ENCODE peak calls at places on chromosomes 2 and 18, in six cellular contexts. One of them, this sample, is unnamed.

GRCh38 chr2:217742276-217742675 is 260.5 kb downstream of the TNS1 start:
- DNase-seq in GM12878: no peak
- DNase-seq in mammary epithelial cell: no peak
- DNase-seq in HCT116: no peak
- DNase-seq in endothelial cell of umbilical vein: no peak
- DNase-seq in A549: no peak
- DNase-seq in this sample: no peak

GRCh38 chr2:238097988-238098853 is 1.9 kb upstream of the ESPNL start:
- DNase-seq in endothelial cell of umbilical vein: peak
- DNase-seq in GM12878: no peak
- DNase-seq in A549: peak
- DNase-seq in mammary epithelial cell: no peak
- DNase-seq in HCT116: peak
- DNase-seq in this sample: peak

GRCh38 chr2:71604709-71605085 is 151.3 kb downstream of the DYSF start:
- DNase-seq in GM12878: no peak
- DNase-seq in endothelial cell of umbilical vein: no peak
- DNase-seq in HCT116: no peak
- DNase-seq in A549: no peak
- DNase-seq in mammary epithelial cell: no peak
- DNase-seq in this sample: no peak

GRCh38 chr2:46009315-46009714 is 287.9 kb upstream of the EPAS1 start:
- DNase-seq in HCT116: no peak
- DNase-seq in A549: no peak
- DNase-seq in mammary epithelial cell: no peak
- DNase-seq in GM12878: no peak
- DNase-seq in endothelial cell of umbilical vein: no peak
- DNase-seq in this sample: no peak

GRCh38 chr18:3914833-3915598 is 465.0 kb downstream of the TGIF1 start:
- DNase-seq in GM12878: peak
- DNase-seq in endothelial cell of umbilical vein: no peak
- DNase-seq in mammary epithelial cell: peak
- DNase-seq in HCT116: no peak
- DNase-seq in A549: no peak
- DNase-seq in this sample: no peak

GRCh38 chr2:209331291-209331844 is 92.5 kb upstream of the MAP2 start:
- DNase-seq in HCT116: peak
- DNase-seq in A549: peak
- DNase-seq in endothelial cell of umbilical vein: peak
- DNase-seq in mammary epithelial cell: peak
- DNase-seq in GM12878: no peak
- DNase-seq in this sample: peak

GRCh38 chr18:9803698-9804516 is 81.9 kb upstream of the TXNDC2 start:
- DNase-seq in GM12878: no peak
- DNase-seq in endothelial cell of umbilical vein: peak
- DNase-seq in HCT116: no peak
- DNase-seq in A549: no peak
- DNase-seq in mammary epithelial cell: no peak
- DNase-seq in this sample: no peak

GRCh38 chr2:240245706-240246105 is 105.2 kb upstream of the OTOS start:
- DNase-seq in GM12878: no peak
- DNase-seq in HCT116: no peak
- DNase-seq in A549: no peak
- DNase-seq in mammary epithelial cell: no peak
- DNase-seq in endothelial cell of umbilical vein: no peak
- DNase-seq in this sample: no peak

GRCh38 chr2:96195410-96196071 is 13.1 kb downstream of the STARD7 start:
- DNase-seq in mammary epithelial cell: no peak
- DNase-seq in endothelial cell of umbilical vein: no peak
- DNase-seq in HCT116: no peak
- DNase-seq in A549: no peak
- DNase-seq in GM12878: no peak
- DNase-seq in this sample: peak

GRCh38 chr2:170680172-170680913 is 34.8 kb upstream of the SP5 start:
- DNase-seq in endothelial cell of umbilical vein: no peak
- DNase-seq in A549: no peak
- DNase-seq in mammary epithelial cell: no peak
- DNase-seq in HCT116: no peak
- DNase-seq in GM12878: peak
- DNase-seq in this sample: no peak

GRCh38 chr2:170685591-170685990 is 29.5 kb upstream of the SP5 start:
- DNase-seq in HCT116: no peak
- DNase-seq in mammary epithelial cell: no peak
- DNase-seq in GM12878: no peak
- DNase-seq in endothelial cell of umbilical vein: no peak
- DNase-seq in A549: no peak
- DNase-seq in this sample: no peak

GRCh38 chr2:170679607-170680079 is 35.5 kb upstream of the SP5 start:
- DNase-seq in GM12878: no peak
- DNase-seq in A549: no peak
- DNase-seq in endothelial cell of umbilical vein: no peak
- DNase-seq in mammary epithelial cell: no peak
- DNase-seq in HCT116: no peak
- DNase-seq in this sample: no peak
- H3K4me2 ChIP-seq in GM12878: peak
- H3K4me2 ChIP-seq in A549: no peak
- H3K4me2 ChIP-seq in endothelial cell of umbilical vein: no peak
- H3K4me2 ChIP-seq in mammary epithelial cell: no peak
- H3K4me2 ChIP-seq in HCT116: no peak
- H3K4me2 ChIP-seq in this sample: no peak

DNA sequence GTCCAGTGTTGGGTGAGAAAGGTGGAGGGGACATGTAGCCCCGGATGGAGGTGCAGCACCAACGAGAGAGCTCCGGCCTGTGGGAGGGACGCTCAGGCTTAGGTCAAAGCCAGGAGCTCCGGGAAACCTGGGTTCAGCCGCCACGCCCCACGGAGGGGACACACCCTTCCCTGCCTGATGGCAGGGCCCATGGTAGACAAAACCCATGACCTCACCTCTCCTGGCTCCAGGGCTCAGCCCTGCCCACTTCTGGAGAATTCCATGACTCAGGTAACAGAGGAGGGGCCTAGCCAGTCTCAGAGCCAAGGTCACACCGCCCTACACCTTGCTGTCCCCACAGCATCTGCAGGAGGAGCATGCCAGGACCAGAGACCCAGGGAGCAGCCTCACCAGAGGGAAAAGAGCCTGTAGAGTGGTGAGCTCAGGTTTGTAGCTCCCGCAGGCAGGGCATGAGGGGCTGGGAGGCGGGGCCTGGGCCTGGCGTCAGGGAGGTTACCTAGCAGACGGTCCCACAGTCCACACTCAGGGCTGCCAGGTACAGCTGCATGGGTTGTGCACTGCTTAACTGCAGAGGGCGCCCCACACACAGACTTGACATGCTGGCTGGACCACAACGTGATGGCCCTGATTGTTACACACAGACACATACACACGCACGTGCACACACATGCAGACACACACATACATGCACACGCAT is 70.8 kb upstream of the SMAD7 start:
- DNase-seq in GM12878: peak
- DNase-seq in A549: no peak
- DNase-seq in endothelial cell of umbilical vein: peak
- DNase-seq in HCT116: peak
- DNase-seq in mammary epithelial cell: peak
- DNase-seq in this sample: no peak
- TF ChIP-seq CTCF in GM12878: peak
- TF ChIP-seq CTCF in A549: peak
- TF ChIP-seq CTCF in endothelial cell of umbilical vein: peak
- TF ChIP-seq CTCF in HCT116: peak
- TF ChIP-seq CTCF in mammary epithelial cell: peak
- TF ChIP-seq CTCF in this sample: no peak

DNA sequence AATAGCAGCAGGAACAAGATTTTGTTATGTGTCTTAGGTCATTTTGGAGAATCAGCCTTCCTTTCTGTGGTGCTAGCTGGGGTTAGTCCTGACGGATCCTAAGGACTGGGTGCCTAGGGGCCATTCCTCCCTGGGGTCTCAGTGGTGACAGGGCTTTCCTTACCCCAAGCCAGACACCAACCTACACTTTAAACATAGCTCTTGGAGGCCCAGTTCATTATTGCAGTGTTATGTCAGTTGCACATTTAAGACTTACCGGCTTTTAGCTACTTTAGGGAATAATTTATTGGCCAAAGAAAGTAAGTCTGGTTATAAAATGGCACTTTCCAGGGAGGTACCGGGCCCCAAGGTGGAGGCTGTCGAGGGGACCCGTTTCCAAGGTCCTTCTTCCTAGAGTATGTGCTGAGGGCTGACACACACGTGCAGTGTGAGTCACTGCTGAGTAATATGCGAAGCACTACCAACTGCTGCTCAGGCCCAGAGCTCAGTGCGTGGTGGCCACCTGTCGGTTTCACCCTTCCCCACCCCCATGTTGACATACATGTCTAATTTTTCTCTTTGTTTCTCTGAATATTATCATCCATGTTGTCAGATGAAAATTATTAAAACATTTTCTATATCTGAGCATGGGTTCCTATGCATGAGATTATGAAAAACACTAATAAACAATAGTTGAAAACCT is 37.0 kb upstream of the GRHL1 start:
- DNase-seq in A549: peak
- DNase-seq in HCT116: peak
- DNase-seq in GM12878: peak
- DNase-seq in mammary epithelial cell: peak
- DNase-seq in endothelial cell of umbilical vein: peak
- DNase-seq in this sample: peak
- H3K4me2 ChIP-seq in A549: peak
- H3K4me2 ChIP-seq in HCT116: peak
- H3K4me2 ChIP-seq in GM12878: peak
- H3K4me2 ChIP-seq in mammary epithelial cell: no peak
- H3K4me2 ChIP-seq in endothelial cell of umbilical vein: no peak
- H3K4me2 ChIP-seq in this sample: peak

DNA sequence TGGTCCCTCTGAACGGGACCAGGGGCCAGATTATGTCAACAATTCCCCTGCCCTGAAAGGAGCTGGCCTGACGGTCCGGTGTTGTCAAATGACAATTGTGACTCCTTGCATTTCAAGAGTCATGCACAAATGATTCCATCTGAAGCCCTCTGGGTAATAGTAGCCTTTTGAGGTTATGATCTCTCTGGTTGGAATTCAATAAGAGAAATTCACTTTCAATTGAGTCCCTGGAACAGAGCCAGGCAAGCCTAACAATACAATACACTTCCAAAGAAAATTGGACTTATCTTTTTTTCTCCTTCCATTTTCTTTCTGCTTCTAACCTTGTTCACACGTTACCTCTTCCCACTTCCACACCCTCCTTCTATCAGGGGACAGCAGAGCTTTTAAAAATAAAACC is 116.8 kb downstream of the C1D start:
- DNase-seq in endothelial cell of umbilical vein: peak
- DNase-seq in HCT116: no peak
- DNase-seq in mammary epithelial cell: no peak
- DNase-seq in GM12878: no peak
- DNase-seq in A549: no peak
- DNase-seq in this sample: no peak
- TF ChIP-seq CTCF in endothelial cell of umbilical vein: no peak
- TF ChIP-seq CTCF in HCT116: no peak
- TF ChIP-seq CTCF in mammary epithelial cell: no peak
- TF ChIP-seq CTCF in GM12878: no peak
- TF ChIP-seq CTCF in A549: no peak
- TF ChIP-seq CTCF in this sample: no peak

DNA sequence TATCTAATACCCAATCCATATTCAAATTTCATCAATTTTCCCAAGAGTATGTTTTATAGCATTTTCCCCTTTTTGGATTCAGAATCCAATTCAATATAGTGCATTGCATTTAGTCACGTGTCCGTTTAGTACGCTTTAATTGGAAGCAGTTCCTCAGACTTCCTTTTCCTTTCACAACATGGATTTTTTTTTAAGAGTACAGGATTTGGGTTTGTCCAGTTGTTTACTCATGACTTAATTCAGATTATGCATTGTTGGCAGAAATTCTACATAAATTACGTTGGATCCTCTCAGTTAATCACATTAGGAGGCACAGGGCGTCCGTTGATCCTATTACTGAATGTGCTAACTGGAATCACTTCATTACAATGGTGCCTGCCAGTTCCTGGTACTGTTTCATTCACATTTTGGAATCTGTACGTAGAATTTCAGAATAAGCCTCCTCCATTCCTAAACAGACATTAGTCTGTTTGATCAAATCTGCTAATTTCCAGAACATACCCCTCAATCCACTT is 70.0 kb upstream of the ATIC start:
- DNase-seq in endothelial cell of umbilical vein: no peak
- DNase-seq in mammary epithelial cell: no peak
- DNase-seq in GM12878: no peak
- DNase-seq in HCT116: no peak
- DNase-seq in A549: no peak
- DNase-seq in this sample: no peak
- H3K4me2 ChIP-seq in endothelial cell of umbilical vein: no peak
- H3K4me2 ChIP-seq in mammary epithelial cell: no peak
- H3K4me2 ChIP-seq in GM12878: no peak
- H3K4me2 ChIP-seq in HCT116: no peak
- H3K4me2 ChIP-seq in A549: no peak
- H3K4me2 ChIP-seq in this sample: no peak

GRCh38 chr2:20035961-20036666 is 15.3 kb downstream of the LAPTM4A start:
- DNase-seq in mammary epithelial cell: no peak
- DNase-seq in endothelial cell of umbilical vein: peak
- DNase-seq in GM12878: no peak
- DNase-seq in A549: no peak
- DNase-seq in HCT116: no peak
- DNase-seq in this sample: no peak
- TF ChIP-seq CTCF in mammary epithelial cell: no peak
- TF ChIP-seq CTCF in endothelial cell of umbilical vein: no peak
- TF ChIP-seq CTCF in GM12878: no peak
- TF ChIP-seq CTCF in A549: no peak
- TF ChIP-seq CTCF in HCT116: no peak
- TF ChIP-seq CTCF in this sample: no peak

DNA sequence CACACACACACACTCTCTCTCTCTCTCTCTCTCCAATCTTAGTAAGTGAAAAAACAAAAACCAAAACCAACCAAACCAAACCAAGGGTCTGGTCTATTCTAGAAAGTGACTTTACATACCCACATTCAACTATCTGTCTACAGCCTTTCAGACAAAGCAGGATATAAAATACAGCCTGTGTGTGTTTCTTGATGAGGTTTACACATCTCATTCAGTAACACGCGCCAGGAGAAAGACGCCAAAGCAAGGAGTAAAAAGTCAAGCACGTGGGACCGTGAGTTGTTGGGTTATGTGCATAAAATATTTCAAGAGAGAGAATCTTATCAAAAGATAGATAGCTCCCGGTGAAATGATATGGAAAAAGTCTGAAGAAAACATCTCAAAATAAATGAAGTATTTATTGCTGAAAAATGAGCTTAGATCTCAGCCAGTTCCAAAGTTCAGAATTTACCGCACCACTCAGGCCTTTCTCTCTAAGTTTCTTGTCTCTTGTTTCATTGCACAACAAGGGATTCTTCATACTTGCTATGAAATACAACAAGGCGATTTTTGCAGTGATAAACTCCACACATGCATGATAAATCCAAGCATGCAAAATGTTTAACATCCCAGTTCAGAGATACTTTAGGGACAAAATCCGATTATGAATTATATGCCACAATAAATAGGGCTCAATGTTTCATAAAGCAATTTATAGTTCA is 159.2 kb upstream of the REV1 start:
- DNase-seq in mammary epithelial cell: no peak
- DNase-seq in HCT116: no peak
- DNase-seq in A549: no peak
- DNase-seq in GM12878: no peak
- DNase-seq in endothelial cell of umbilical vein: no peak
- DNase-seq in this sample: no peak
- H3K4me2 ChIP-seq in mammary epithelial cell: no peak
- H3K4me2 ChIP-seq in HCT116: no peak
- H3K4me2 ChIP-seq in A549: no peak
- H3K4me2 ChIP-seq in GM12878: no peak
- H3K4me2 ChIP-seq in endothelial cell of umbilical vein: no peak
- H3K4me2 ChIP-seq in this sample: no peak